ENCODE peak calls at places on chromosome 4, in four cellular contexts. R is HL-60, S is IMR-90, W is neural crest cell. J is an unnamed sample.

GRCh38 chr4:62670509-62670908 is 1470.4 kb downstream of the ADGRL3 start:
- DNase-seq in S (no peak), W (no peak), R (no peak), J (no peak)

GRCh38 chr4:158835456-158836369 is 66.9 kb downstream of the FNIP2 start:
- DNase-seq in R (no peak), S (no peak), W (no peak), J (no peak)

GRCh38 chr4:176274441-176274840 is 5.4 kb upstream of the ASB5 start:
- DNase-seq in W (no peak), R (no peak), S (no peak), J (peak; percentile 57)

GRCh38 chr4:62495039-62495438 is 1294.9 kb downstream of the ADGRL3 start:
- DNase-seq in S (no peak), R (no peak), W (no peak), J (no peak)

GRCh38 chr4:110610940-110611785 is 11.7 kb downstream of the PITX2 start:
- DNase-seq in S (no peak), R (no peak), W (no peak), J (peak; percentile 71)

GRCh38 chr4:86452323-86452995 is 92.6 kb upstream of the MAPK10 start:
- DNase-seq in R (no peak), S (peak; percentile 38), W (no peak), J (no peak)

GRCh38 chr4:30950737-30951136 is 230.6 kb downstream of the PCDH7 start:
- DNase-seq in S (no peak), R (no peak), W (no peak), J (no peak)

GRCh38 chr4:65450899-65451298 is 219.4 kb downstream of the EPHA5 start:
- DNase-seq in W (no peak), R (no peak), S (no peak), J (no peak)

GRCh38 chr4:157655101-157655818 is 434.7 kb downstream of the GRIA2 start:
- DNase-seq in R (no peak), S (no peak), W (no peak), J (no peak)

GRCh38 chr4:65724973-65725372 is 54.7 kb upstream of the EPHA5 start:
- DNase-seq in W (no peak), R (no peak), S (no peak), J (no peak)

GRCh38 chr4:36054750-36055467 is 189.4 kb downstream of the ARAP2 start:
- DNase-seq in R (no peak), W (no peak), S (no peak), J (no peak)

GRCh38 chr4:185424905-185425599 is 712 bp downstream of the UFSP2 start:
- DNase-seq in W (no peak), R (peak; percentile 16), S (peak; percentile 36), J (peak; percentile 69)

GRCh38 chr4:123659759-123660158 is 263.2 kb downstream of the SPRY1 start:
- DNase-seq in R (peak; percentile 6), S (no peak), W (no peak), J (no peak)

GRCh38 chr4:78171482-78171881 is 114.4 kb downstream of the FRAS1 start:
- DNase-seq in W (no peak), S (no peak), R (no peak), J (no peak)

GRCh38 chr4:98939892-98940298 is 11.0 kb upstream of the EIF4E start:
- DNase-seq in R (peak; percentile 22), S (peak; percentile 80), W (peak; percentile 8), J (peak; percentile 75)

GRCh38 chr4:85842540-85842939 is 367.6 kb downstream of the ARHGAP24 start:
- DNase-seq in S (peak; percentile 20), W (no peak), R (peak; percentile 84), J (no peak)

GRCh38 chr4:48370260-48371134 is 29.2 kb downstream of the SLAIN2 start:
- DNase-seq in S (no peak), R (no peak), W (no peak), J (no peak)

GRCh38 chr4:113905301-113905700 is 74.1 kb downstream of the ARSJ start:
- DNase-seq in S (no peak), W (no peak), R (no peak), J (no peak)

GRCh38 chr4:78056265-78057129 is 626 bp upstream of the FRAS1 start:
- DNase-seq in R (no peak), S (peak; percentile 24), W (peak; percentile 49), J (peak; percentile 83)

GRCh38 chr4:189237340-189237739 is 703.3 kb upstream of the FRG1 start:
- DNase-seq in S (no peak), R (no peak), W (no peak), J (no peak)

GRCh38 chr4:186878203-186878800 is 154.6 kb upstream of the FAT1 start:
- DNase-seq in S (no peak), R (no peak), W (no peak), J (no peak)

GRCh38 chr4:159174645-159175147 is 71.8 kb downstream of the RAPGEF2 start:
- DNase-seq in S (peak; percentile 12), W (no peak), R (no peak), J (no peak)

GRCh38 chr4:8092282-8092681 is 66.3 kb downstream of the ABLIM2 start:
- DNase-seq in R (no peak), W (no peak), S (no peak), J (no peak)

GRCh38 chr4:145891958-145892357 is 46.7 kb downstream of the ZNF827 start:
- DNase-seq in W (no peak), S (no peak), R (no peak), J (no peak)

GRCh38 chr4:122826596-122827257 is at the start of gene FGF2:
- DNase-seq in W (peak; percentile 59), R (peak; percentile 12), S (peak; percentile 60), J (peak; percentile 95)

GRCh38 chr4:130568746-130569145 is 1472.8 kb downstream of the C4orf33 start:
- DNase-seq in S (no peak), W (no peak), R (no peak), J (no peak)

GRCh38 chr4:120692964-120693363 is 229.6 kb downstream of the PRDM5 start:
- DNase-seq in W (no peak), S (peak; percentile 93), R (no peak), J (peak; percentile 53)

GRCh38 chr4:2484993-2485392 is 16.1 kb downstream of the RNF4 start:
- DNase-seq in W (no peak), S (no peak), R (peak; percentile 97), J (peak; percentile 57)

GRCh38 chr4:139692300-139693012 is 26.8 kb downstream of the MGST2 start:
- DNase-seq in S (no peak), W (no peak), R (no peak), J (no peak)
- TF ChIP-seq CTCF in S (peak; percentile 20), W (peak; percentile 31), R (no peak), J (peak; percentile 35)

DNA sequence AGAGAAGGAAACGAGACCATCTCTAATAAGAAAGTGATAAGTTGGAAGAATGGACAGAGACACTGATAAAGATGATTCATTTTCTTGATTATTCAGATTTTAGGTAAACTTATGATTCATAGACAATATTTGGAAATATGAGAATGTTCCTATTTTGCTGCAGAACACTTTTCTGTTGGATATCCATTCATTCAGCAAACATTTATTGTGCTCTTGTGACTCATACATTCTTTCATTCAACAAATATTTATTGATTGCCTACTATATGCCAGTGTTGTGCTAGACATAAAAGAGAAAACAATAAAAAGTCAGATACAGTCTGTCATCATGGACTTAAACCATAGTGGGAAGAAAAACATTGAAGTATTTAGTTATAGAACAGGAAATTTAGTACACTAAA is 1232.0 kb downstream of the STIM2 start:
- DNase-seq in S (no peak), R (no peak), W (no peak), J (no peak)
- TF ChIP-seq CTCF in S (no peak), R (no peak), W (no peak), J (no peak)

DNA sequence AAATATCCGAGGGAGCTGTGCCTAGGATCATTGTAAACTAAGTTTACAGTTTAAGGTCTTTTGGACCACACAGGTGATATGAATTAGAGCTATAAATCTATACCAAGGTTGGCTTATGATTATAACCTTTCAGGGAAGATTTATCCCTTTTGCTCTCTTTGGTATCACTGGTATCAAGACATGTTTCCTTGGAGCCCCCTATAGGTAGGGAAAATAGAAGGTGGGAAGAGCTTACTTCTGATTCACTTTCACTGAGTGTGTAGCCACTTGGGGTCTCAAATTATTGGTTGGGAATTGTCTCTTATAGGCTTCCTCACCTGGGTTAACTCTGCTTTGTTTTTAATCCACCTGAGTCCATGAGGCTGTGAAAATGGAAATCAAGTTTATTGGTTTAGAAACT is 262.1 kb upstream of the NR3C2 start:
- DNase-seq in W (no peak), R (no peak), S (no peak), J (no peak)
- TF ChIP-seq CTCF in W (no peak), R (no peak), S (no peak), J (no peak)

DNA sequence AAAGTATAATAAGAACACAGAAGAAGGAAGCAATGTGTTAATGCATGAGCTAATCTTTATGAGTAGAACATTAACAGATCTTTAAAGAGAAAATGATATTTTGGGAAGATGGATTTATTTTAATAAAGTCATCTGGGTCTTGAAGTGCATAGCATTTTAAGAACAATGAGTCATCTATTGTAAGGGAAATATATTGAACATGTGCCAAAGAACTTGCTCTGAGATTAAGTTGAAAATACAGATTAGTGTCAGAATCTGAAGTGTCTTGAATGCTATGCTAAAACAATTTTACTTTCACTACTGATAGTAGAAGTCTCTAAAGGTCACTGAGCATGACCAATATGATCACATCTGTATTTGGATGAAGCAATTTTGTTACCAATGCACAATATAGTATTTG is 776.7 kb upstream of the GRID2 start:
- DNase-seq in R (no peak), S (no peak), W (no peak), J (no peak)
- TF ChIP-seq CTCF in R (no peak), S (no peak), W (no peak), J (no peak)

GRCh38 chr4:83112239-83112638 is 2.3 kb downstream of the PLAC8 start:
- DNase-seq in W (no peak), S (no peak), R (peak; percentile 90), J (no peak)
- TF ChIP-seq CTCF in W (no peak), S (no peak), R (no peak), J (no peak)